ENCODE peak calls at places on chromosomes 7 and 10, in five cellular contexts. X is A549, J is HepG2, L is suprapubic skin, S is SK-N-SH. C is an unnamed sample.

GRCh38 chr10:50293508-50294320 is 42.4 kb upstream of the ASAH2 start:
- DNase-seq in X (no peak), J (no peak), S (no peak), L (no peak), C (no peak)

GRCh38 chr10:111875760-111876159 is 307.8 kb downstream of the GPAM start:
- DNase-seq in X (no peak), S (no peak), J (no peak), L (no peak), C (no peak)

GRCh38 chr7:127158659-127159058 is 94.1 kb downstream of the GRM8 start:
- DNase-seq in X (peak; percentile 9), J (peak; percentile 1), S (no peak), L (no peak), C (no peak)

GRCh38 chr10:1404236-1404952 is 332.9 kb downstream of the ADARB2 start:
- DNase-seq in J (no peak), X (no peak), S (no peak), L (no peak), C (no peak)

GRCh38 chr7:128792471-128793183 is 859 bp downstream of the CCDC136 start:
- DNase-seq in L (no peak), J (no peak), S (peak; percentile 90), X (no peak), C (no peak)

GRCh38 chr10:108598831-108599230 is 1324.5 kb downstream of the XPNPEP1 start:
- DNase-seq in S (no peak), J (peak; percentile 23), X (peak; percentile 8), L (no peak), C (no peak)

GRCh38 chr7:6168469-6168868 is 104.0 kb downstream of the CYTH3 start:
- DNase-seq in J (no peak), L (no peak), S (no peak), X (no peak), C (no peak)

GRCh38 chr7:147023390-147023914 is 906.9 kb downstream of the CNTNAP2 start:
- DNase-seq in L (no peak), S (no peak), J (no peak), X (no peak), C (no peak)

GRCh38 chr10:49579621-49580020 is 30.5 kb upstream of the SLC18A3 start:
- DNase-seq in X (no peak), L (no peak), S (no peak), J (no peak), C (no peak)

GRCh38 chr10:117860823-117861222 is 185.9 kb downstream of the RAB11FIP2 start:
- DNase-seq in L (no peak), J (peak; percentile 15), S (peak; percentile 34), X (peak; percentile 39), C (no peak)

GRCh38 chr7:115297651-115298050 is 375.8 kb downstream of the MDFIC start:
- DNase-seq in J (no peak), S (no peak), L (no peak), X (peak; percentile 72), C (no peak)

GRCh38 chr10:26792780-26793495 is 67.8 kb downstream of the ABI1 start:
- DNase-seq in S (no peak), L (no peak), J (no peak), X (no peak), C (no peak)

GRCh38 chr10:69345890-69346474 is 67.7 kb downstream of the HK1 start:
- DNase-seq in L (no peak), S (no peak), X (no peak), J (no peak), C (no peak)

GRCh38 chr7:2738766-2739549 is 51.0 kb downstream of the AMZ1 start:
- DNase-seq in S (no peak), X (no peak), L (no peak), J (no peak), C (no peak)

GRCh38 chr7:123629281-123629680 is 26.4 kb upstream of the LMOD2 start:
- DNase-seq in X (no peak), J (no peak), L (no peak), S (peak; percentile 44), C (no peak)

GRCh38 chr7:123637203-123637602 is 18.5 kb upstream of the LMOD2 start:
- DNase-seq in S (no peak), J (no peak), L (no peak), X (no peak), C (no peak)

GRCh38 chr7:123635551-123636359 is 19.9 kb upstream of the LMOD2 start:
- DNase-seq in J (peak; percentile 5), L (no peak), S (peak; percentile 72), X (peak; percentile 39), C (no peak)

GRCh38 chr7:123632808-123633207 is 22.9 kb upstream of the LMOD2 start:
- DNase-seq in S (no peak), X (no peak), J (no peak), L (no peak), C (no peak)

GRCh38 chr7:123633553-123633952 is 22.1 kb upstream of the LMOD2 start:
- DNase-seq in X (no peak), L (no peak), J (no peak), S (peak; percentile 27), C (no peak)
- H3K27ac ChIP-seq in X (no peak overlapping the region), L (no peak overlapping the region), J (no peak overlapping the region), S (peak overlapping the region; percentile 48), C (no peak overlapping the region)

GRCh38 chr7:112450807-112451661 is 774 bp downstream of the IFRD1 start:
- DNase-seq in L (peak; percentile 96), J (peak; percentile 95), S (peak; percentile 93), X (peak; percentile 96), C (peak; percentile 96)
- TF ChIP-seq EP300 in L (no peak), J (peak; percentile 6), S (no peak), X (no peak), C (no peak)

GRCh38 chr7:67940400-67940799 is 943.8 kb downstream of the TYW1 start:
- DNase-seq in X (no peak), L (no peak), J (no peak), S (no peak), C (no peak)

GRCh38 chr7:67937717-67938191 is 941.1 kb downstream of the TYW1 start:
- DNase-seq in S (no peak), J (no peak), L (no peak), X (peak; percentile 80), C (no peak)
- H3K27ac ChIP-seq in S (no peak overlapping the region), J (no peak overlapping the region), L (peak overlapping the region; percentile 34), X (peak overlapping the region; percentile 56), C (no peak overlapping the region)

GRCh38 chr7:76231583-76231982 is 29.9 kb downstream of the SRRM3 start:
- DNase-seq in J (no peak), S (no peak), X (no peak), L (no peak), C (no peak)

GRCh38 chr7:76234282-76234584 is 32.5 kb downstream of the SRRM3 start:
- DNase-seq in J (no peak), L (no peak), S (no peak), X (no peak), C (no peak)

GRCh38 chr7:76234931-76235441 is 33.3 kb downstream of the SRRM3 start:
- DNase-seq in L (no peak), X (peak; percentile 87), J (peak; percentile 17), S (peak; percentile 100), C (peak; percentile 69)

GRCh38 chr7:76232698-76233097 is 31.0 kb downstream of the SRRM3 start:
- DNase-seq in L (no peak), J (no peak), S (no peak), X (no peak), C (no peak)

GRCh38 chr7:76233538-76234281 is 32.0 kb downstream of the SRRM3 start:
- DNase-seq in L (no peak), J (no peak), S (no peak), X (peak; percentile 48), C (no peak)
- TF ChIP-seq EP300 in L (no peak), J (no peak), S (no peak), X (no peak), C (no peak)

GRCh38 chr10:7318836-7319235 is 92.0 kb downstream of the SFMBT2 start:
- DNase-seq in L (no peak), X (no peak), J (no peak), S (no peak), C (no peak)
- H3K27ac ChIP-seq in L (no peak overlapping the region), X (peak overlapping the region; percentile 28), J (no peak overlapping the region), S (no peak overlapping the region), C (no peak overlapping the region)

DNA sequence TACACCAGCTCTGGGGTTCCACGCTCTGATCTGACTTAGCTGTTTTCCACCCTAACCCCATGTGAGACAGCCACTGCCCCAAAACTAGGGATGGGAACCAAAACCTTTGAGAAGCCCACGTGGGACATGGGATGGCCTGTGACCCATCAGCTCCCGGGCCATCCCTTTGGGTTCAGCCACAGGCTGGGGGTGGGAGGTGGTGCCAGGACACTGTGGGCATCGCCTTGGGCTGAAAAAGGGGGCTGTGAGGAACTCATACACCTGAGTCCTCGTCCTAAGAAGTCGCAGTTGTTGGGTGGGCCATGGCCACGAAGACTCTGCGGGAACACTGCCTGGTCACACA is 379.1 kb downstream of the DNAJB6 start:
- DNase-seq in J (no peak), S (no peak), X (no peak), L (peak; percentile 49), C (no peak)
- TF ChIP-seq EP300 in J (no peak), S (no peak), X (no peak), L (no peak), C (no peak)

GRCh38 chr7:151936207-151936606 is 20.0 kb upstream of the GALNTL5 start:
- DNase-seq in L (no peak), X (no peak), S (no peak), J (no peak), C (no peak)

GRCh38 chr7:151945224-151945623 is 11.0 kb upstream of the GALNTL5 start:
- DNase-seq in J (no peak), L (no peak), X (no peak), S (no peak), C (no peak)

GRCh38 chr7:151941009-151941408 is 15.2 kb upstream of the GALNTL5 start:
- DNase-seq in L (no peak), J (no peak), X (no peak), S (no peak), C (no peak)

GRCh38 chr7:151938550-151938949 is 17.7 kb upstream of the GALNTL5 start:
- DNase-seq in S (no peak), J (no peak), L (no peak), X (no peak), C (no peak)

DNA sequence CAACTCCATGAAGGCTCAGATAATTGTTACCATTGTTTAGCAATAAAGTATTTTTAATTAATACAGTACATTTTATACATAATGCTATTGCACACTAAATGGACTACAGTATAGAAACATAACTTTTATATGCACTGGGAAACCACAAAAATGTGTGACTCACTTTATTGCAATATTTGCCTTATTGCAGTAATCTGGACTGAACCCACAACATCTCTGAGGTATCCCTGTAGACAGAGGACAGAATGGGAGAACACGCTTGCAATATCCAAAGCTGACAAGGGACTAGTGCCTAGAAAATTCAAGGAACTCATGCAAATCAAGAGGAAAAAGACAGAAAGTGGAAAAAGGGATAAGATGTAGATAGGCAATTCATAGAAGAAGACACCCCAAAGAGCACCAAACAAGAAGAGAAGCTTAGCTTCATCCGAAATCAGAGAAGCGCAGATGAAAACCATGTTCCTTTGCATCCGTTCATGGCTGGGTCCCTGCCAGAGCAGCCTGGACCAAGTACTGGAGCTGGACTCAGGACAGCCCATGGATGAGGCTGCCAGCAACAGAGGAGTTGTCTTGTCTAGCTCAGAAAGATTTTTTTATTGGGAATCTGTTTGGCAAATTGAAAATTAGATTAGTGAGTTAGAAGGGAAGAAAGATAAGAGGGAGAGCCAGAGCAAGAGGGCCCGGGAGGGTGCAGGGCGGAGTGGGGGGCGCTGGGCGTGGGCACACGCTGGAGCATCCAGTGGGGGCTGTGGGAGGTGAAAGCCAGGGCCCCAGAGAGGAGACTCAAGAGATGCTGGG is 16.0 kb upstream of the GALNTL5 start:
- DNase-seq in S (peak; percentile 57), J (no peak), L (no peak), X (peak; percentile 17), C (no peak)
- H3K27ac ChIP-seq in S (no peak overlapping the region), J (no peak overlapping the region), L (no peak overlapping the region), X (no peak overlapping the region), C (no peak overlapping the region)

GRCh38 chr10:95531994-95532399 is 29.2 kb downstream of the SORBS1 start:
- DNase-seq in J (no peak), X (no peak), S (no peak), L (no peak), C (no peak)
- TF ChIP-seq EP300 in J (no peak), X (no peak), S (no peak), L (no peak), C (no peak)